ENCODE peak calls at places on chromosomes 11 and 22, in five cellular contexts. One of them, this sample, is unnamed.
A peak's percentile ranks its signal among the peaks of the same experiment; 100 is the strongest.

GRCh38 chr22:29370556-29370955 is 17.8 kb downstream of the AP1B1 start:
- DNase-seq in T follicular helper cell: no peak
- DNase-seq in activated CD4-positive, CD25-positive, alpha-beta regulatory T cell: no peak
- DNase-seq in T-helper 2 cell: no peak
- DNase-seq in stimulated activated CD4-positive, alpha-beta T cell treated with anti-CD3 and anti-CD28 coated beads, Interleukin-2, amount 100 ng/mL, for 24 hours: no peak
- DNase-seq in this sample: peak; percentile 78

GRCh38 chr22:23522642-23523251 is 57.3 kb downstream of the IGLL1 start:
- DNase-seq in T follicular helper cell: no peak
- DNase-seq in activated CD4-positive, CD25-positive, alpha-beta regulatory T cell: no peak
- DNase-seq in T-helper 2 cell: no peak
- DNase-seq in stimulated activated CD4-positive, alpha-beta T cell treated with anti-CD3 and anti-CD28 coated beads, Interleukin-2, amount 100 ng/mL, for 24 hours: no peak
- DNase-seq in this sample: no peak

GRCh38 chr22:17748555-17749353 is 25.5 kb downstream of the BID start:
- DNase-seq in T follicular helper cell: no peak
- DNase-seq in activated CD4-positive, CD25-positive, alpha-beta regulatory T cell: no peak
- DNase-seq in T-helper 2 cell: no peak
- DNase-seq in stimulated activated CD4-positive, alpha-beta T cell treated with anti-CD3 and anti-CD28 coated beads, Interleukin-2, amount 100 ng/mL, for 24 hours: no peak
- DNase-seq in this sample: peak; percentile 92

GRCh38 chr11:65436412-65437032 is 13.9 kb downstream of the NEAT1 start:
- DNase-seq in T follicular helper cell: no peak
- DNase-seq in activated CD4-positive, CD25-positive, alpha-beta regulatory T cell: no peak
- DNase-seq in T-helper 2 cell: no peak
- DNase-seq in stimulated activated CD4-positive, alpha-beta T cell treated with anti-CD3 and anti-CD28 coated beads, Interleukin-2, amount 100 ng/mL, for 24 hours: no peak
- DNase-seq in this sample: no peak

GRCh38 chr11:114321621-114322257 is 25.5 kb downstream of the NNMT start:
- DNase-seq in T follicular helper cell: no peak
- DNase-seq in activated CD4-positive, CD25-positive, alpha-beta regulatory T cell: no peak
- DNase-seq in T-helper 2 cell: no peak
- DNase-seq in stimulated activated CD4-positive, alpha-beta T cell treated with anti-CD3 and anti-CD28 coated beads, Interleukin-2, amount 100 ng/mL, for 24 hours: no peak
- DNase-seq in this sample: no peak

GRCh38 chr11:69906453-69906907 is 87.3 kb upstream of the FGF3 start:
- DNase-seq in T follicular helper cell: no peak
- DNase-seq in activated CD4-positive, CD25-positive, alpha-beta regulatory T cell: no peak
- DNase-seq in T-helper 2 cell: no peak
- DNase-seq in stimulated activated CD4-positive, alpha-beta T cell treated with anti-CD3 and anti-CD28 coated beads, Interleukin-2, amount 100 ng/mL, for 24 hours: no peak
- DNase-seq in this sample: no peak

GRCh38 chr22:48896766-48897637 is 930.7 kb downstream of the BRD1 start:
- DNase-seq in T follicular helper cell: no peak
- DNase-seq in activated CD4-positive, CD25-positive, alpha-beta regulatory T cell: no peak
- DNase-seq in T-helper 2 cell: no peak
- DNase-seq in stimulated activated CD4-positive, alpha-beta T cell treated with anti-CD3 and anti-CD28 coated beads, Interleukin-2, amount 100 ng/mL, for 24 hours: peak; percentile 11
- DNase-seq in this sample: no peak

GRCh38 chr11:72292106-72292790 is 48.3 kb upstream of the PHOX2A start:
- DNase-seq in T follicular helper cell: no peak
- DNase-seq in activated CD4-positive, CD25-positive, alpha-beta regulatory T cell: no peak
- DNase-seq in T-helper 2 cell: no peak
- DNase-seq in stimulated activated CD4-positive, alpha-beta T cell treated with anti-CD3 and anti-CD28 coated beads, Interleukin-2, amount 100 ng/mL, for 24 hours: no peak
- DNase-seq in this sample: peak; percentile 34

GRCh38 chr11:43852057-43852636 is 28.5 kb upstream of the ALKBH3 start:
- DNase-seq in T follicular helper cell: peak; percentile 16
- DNase-seq in activated CD4-positive, CD25-positive, alpha-beta regulatory T cell: peak; percentile 15
- DNase-seq in T-helper 2 cell: peak; percentile 54
- DNase-seq in stimulated activated CD4-positive, alpha-beta T cell treated with anti-CD3 and anti-CD28 coated beads, Interleukin-2, amount 100 ng/mL, for 24 hours: peak; percentile 74
- DNase-seq in this sample: peak; percentile 90

GRCh38 chr22:29143848-29144785 is 61.6 kb upstream of the EMID1 start:
- DNase-seq in T follicular helper cell: no peak
- DNase-seq in activated CD4-positive, CD25-positive, alpha-beta regulatory T cell: no peak
- DNase-seq in T-helper 2 cell: no peak
- DNase-seq in stimulated activated CD4-positive, alpha-beta T cell treated with anti-CD3 and anti-CD28 coated beads, Interleukin-2, amount 100 ng/mL, for 24 hours: no peak
- DNase-seq in this sample: no peak

GRCh38 chr22:44497218-44497903 is 672 bp downstream of the RTL6 start:
- DNase-seq in T follicular helper cell: no peak
- DNase-seq in activated CD4-positive, CD25-positive, alpha-beta regulatory T cell: no peak
- DNase-seq in T-helper 2 cell: no peak
- DNase-seq in stimulated activated CD4-positive, alpha-beta T cell treated with anti-CD3 and anti-CD28 coated beads, Interleukin-2, amount 100 ng/mL, for 24 hours: no peak
- DNase-seq in this sample: no peak

GRCh38 chr11:123702137-123702536 is 39.3 kb downstream of the ZNF202 start:
- DNase-seq in T follicular helper cell: no peak
- DNase-seq in activated CD4-positive, CD25-positive, alpha-beta regulatory T cell: no peak
- DNase-seq in T-helper 2 cell: no peak
- DNase-seq in stimulated activated CD4-positive, alpha-beta T cell treated with anti-CD3 and anti-CD28 coated beads, Interleukin-2, amount 100 ng/mL, for 24 hours: no peak
- DNase-seq in this sample: no peak

GRCh38 chr11:15158351-15159015 is 43.8 kb downstream of the INSC start:
- DNase-seq in T follicular helper cell: no peak
- DNase-seq in activated CD4-positive, CD25-positive, alpha-beta regulatory T cell: no peak
- DNase-seq in T-helper 2 cell: no peak
- DNase-seq in stimulated activated CD4-positive, alpha-beta T cell treated with anti-CD3 and anti-CD28 coated beads, Interleukin-2, amount 100 ng/mL, for 24 hours: no peak
- DNase-seq in this sample: no peak

GRCh38 chr11:20355221-20356219 is 8.0 kb upstream of the HTATIP2 start:
- DNase-seq in T follicular helper cell: peak; percentile 18
- DNase-seq in activated CD4-positive, CD25-positive, alpha-beta regulatory T cell: no peak
- DNase-seq in T-helper 2 cell: no peak
- DNase-seq in stimulated activated CD4-positive, alpha-beta T cell treated with anti-CD3 and anti-CD28 coated beads, Interleukin-2, amount 100 ng/mL, for 24 hours: peak; percentile 24
- DNase-seq in this sample: peak; percentile 78

GRCh38 chr22:49234459-49234858 is 593.2 kb downstream of the BRD1 start:
- DNase-seq in T follicular helper cell: no peak
- DNase-seq in activated CD4-positive, CD25-positive, alpha-beta regulatory T cell: no peak
- DNase-seq in T-helper 2 cell: no peak
- DNase-seq in stimulated activated CD4-positive, alpha-beta T cell treated with anti-CD3 and anti-CD28 coated beads, Interleukin-2, amount 100 ng/mL, for 24 hours: no peak
- DNase-seq in this sample: no peak

GRCh38 chr11:11980841-11981308 is 27.6 kb downstream of the DKK3 start:
- DNase-seq in T follicular helper cell: no peak
- DNase-seq in activated CD4-positive, CD25-positive, alpha-beta regulatory T cell: no peak
- DNase-seq in T-helper 2 cell: no peak
- DNase-seq in stimulated activated CD4-positive, alpha-beta T cell treated with anti-CD3 and anti-CD28 coated beads, Interleukin-2, amount 100 ng/mL, for 24 hours: no peak
- DNase-seq in this sample: peak; percentile 50

GRCh38 chr11:12901272-12901671 is 107.8 kb upstream of the RASSF10 start:
- DNase-seq in T follicular helper cell: no peak
- DNase-seq in activated CD4-positive, CD25-positive, alpha-beta regulatory T cell: no peak
- DNase-seq in T-helper 2 cell: no peak
- DNase-seq in stimulated activated CD4-positive, alpha-beta T cell treated with anti-CD3 and anti-CD28 coated beads, Interleukin-2, amount 100 ng/mL, for 24 hours: no peak
- DNase-seq in this sample: no peak

GRCh38 chr11:96091476-96091875 is 167.6 kb upstream of the MTMR2 start:
- DNase-seq in T follicular helper cell: no peak
- DNase-seq in activated CD4-positive, CD25-positive, alpha-beta regulatory T cell: no peak
- DNase-seq in T-helper 2 cell: no peak
- DNase-seq in stimulated activated CD4-positive, alpha-beta T cell treated with anti-CD3 and anti-CD28 coated beads, Interleukin-2, amount 100 ng/mL, for 24 hours: no peak
- DNase-seq in this sample: no peak

GRCh38 chr11:297666-298405 is 1.5 kb downstream of the IFITM5 start:
- DNase-seq in T follicular helper cell: no peak
- DNase-seq in activated CD4-positive, CD25-positive, alpha-beta regulatory T cell: no peak
- DNase-seq in T-helper 2 cell: no peak
- DNase-seq in stimulated activated CD4-positive, alpha-beta T cell treated with anti-CD3 and anti-CD28 coated beads, Interleukin-2, amount 100 ng/mL, for 24 hours: no peak
- DNase-seq in this sample: peak; percentile 54

GRCh38 chr22:50672471-50673230 is at the start of gene SHANK3:
- DNase-seq in T follicular helper cell: no peak
- DNase-seq in activated CD4-positive, CD25-positive, alpha-beta regulatory T cell: no peak
- DNase-seq in T-helper 2 cell: no peak
- DNase-seq in stimulated activated CD4-positive, alpha-beta T cell treated with anti-CD3 and anti-CD28 coated beads, Interleukin-2, amount 100 ng/mL, for 24 hours: no peak
- DNase-seq in this sample: peak; percentile 48

GRCh38 chr11:116703421-116703820 is 69.4 kb downstream of the BUD13 start:
- DNase-seq in T follicular helper cell: no peak
- DNase-seq in activated CD4-positive, CD25-positive, alpha-beta regulatory T cell: no peak
- DNase-seq in T-helper 2 cell: no peak
- DNase-seq in stimulated activated CD4-positive, alpha-beta T cell treated with anti-CD3 and anti-CD28 coated beads, Interleukin-2, amount 100 ng/mL, for 24 hours: no peak
- DNase-seq in this sample: peak; percentile 88

GRCh38 chr11:60127311-60127811 is 38.9 kb downstream of the MS4A2 start:
- DNase-seq in T follicular helper cell: no peak
- DNase-seq in activated CD4-positive, CD25-positive, alpha-beta regulatory T cell: no peak
- DNase-seq in T-helper 2 cell: no peak
- DNase-seq in stimulated activated CD4-positive, alpha-beta T cell treated with anti-CD3 and anti-CD28 coated beads, Interleukin-2, amount 100 ng/mL, for 24 hours: no peak
- DNase-seq in this sample: no peak

GRCh38 chr22:40213478-40213877 is 35.8 kb downstream of the TNRC6B start:
- DNase-seq in T follicular helper cell: no peak
- DNase-seq in activated CD4-positive, CD25-positive, alpha-beta regulatory T cell: no peak
- DNase-seq in T-helper 2 cell: no peak
- DNase-seq in stimulated activated CD4-positive, alpha-beta T cell treated with anti-CD3 and anti-CD28 coated beads, Interleukin-2, amount 100 ng/mL, for 24 hours: no peak
- DNase-seq in this sample: no peak

GRCh38 chr22:47452184-47452583 is 689.7 kb downstream of the TBC1D22A start:
- DNase-seq in T follicular helper cell: no peak
- DNase-seq in activated CD4-positive, CD25-positive, alpha-beta regulatory T cell: no peak
- DNase-seq in T-helper 2 cell: no peak
- DNase-seq in stimulated activated CD4-positive, alpha-beta T cell treated with anti-CD3 and anti-CD28 coated beads, Interleukin-2, amount 100 ng/mL, for 24 hours: no peak
- DNase-seq in this sample: peak; percentile 56

GRCh38 chr22:24728790-24729637 is 45.5 kb downstream of the PIWIL3 start:
- DNase-seq in T follicular helper cell: no peak
- DNase-seq in activated CD4-positive, CD25-positive, alpha-beta regulatory T cell: no peak
- DNase-seq in T-helper 2 cell: no peak
- DNase-seq in stimulated activated CD4-positive, alpha-beta T cell treated with anti-CD3 and anti-CD28 coated beads, Interleukin-2, amount 100 ng/mL, for 24 hours: no peak
- DNase-seq in this sample: peak; percentile 52

GRCh38 chr11:114152785-114153184 is 93.3 kb downstream of the ZBTB16 start:
- DNase-seq in T follicular helper cell: no peak
- DNase-seq in activated CD4-positive, CD25-positive, alpha-beta regulatory T cell: no peak
- DNase-seq in T-helper 2 cell: no peak
- DNase-seq in stimulated activated CD4-positive, alpha-beta T cell treated with anti-CD3 and anti-CD28 coated beads, Interleukin-2, amount 100 ng/mL, for 24 hours: no peak
- DNase-seq in this sample: no peak

GRCh38 chr11:4881860-4882500 is at the start of gene OR51T1:
- DNase-seq in T follicular helper cell: no peak
- DNase-seq in activated CD4-positive, CD25-positive, alpha-beta regulatory T cell: no peak
- DNase-seq in T-helper 2 cell: no peak
- DNase-seq in stimulated activated CD4-positive, alpha-beta T cell treated with anti-CD3 and anti-CD28 coated beads, Interleukin-2, amount 100 ng/mL, for 24 hours: no peak
- DNase-seq in this sample: no peak

GRCh38 chr11:57639321-57640067 is 10.2 kb downstream of the YPEL4 start:
- DNase-seq in T follicular helper cell: no peak
- DNase-seq in activated CD4-positive, CD25-positive, alpha-beta regulatory T cell: no peak
- DNase-seq in T-helper 2 cell: no peak
- DNase-seq in stimulated activated CD4-positive, alpha-beta T cell treated with anti-CD3 and anti-CD28 coated beads, Interleukin-2, amount 100 ng/mL, for 24 hours: no peak
- DNase-seq in this sample: peak; percentile 99

GRCh38 chr11:19370100-19370861 is 129.5 kb upstream of the E2F8 start:
- DNase-seq in T follicular helper cell: no peak
- DNase-seq in activated CD4-positive, CD25-positive, alpha-beta regulatory T cell: no peak
- DNase-seq in T-helper 2 cell: no peak
- DNase-seq in stimulated activated CD4-positive, alpha-beta T cell treated with anti-CD3 and anti-CD28 coated beads, Interleukin-2, amount 100 ng/mL, for 24 hours: no peak
- DNase-seq in this sample: no peak

GRCh38 chr22:19875061-19875530 is 20.4 kb upstream of the GNB1L start:
- DNase-seq in T follicular helper cell: no peak
- DNase-seq in activated CD4-positive, CD25-positive, alpha-beta regulatory T cell: no peak
- DNase-seq in T-helper 2 cell: no peak
- DNase-seq in stimulated activated CD4-positive, alpha-beta T cell treated with anti-CD3 and anti-CD28 coated beads, Interleukin-2, amount 100 ng/mL, for 24 hours: no peak
- DNase-seq in this sample: no peak

GRCh38 chr11:78168539-78169477 is 19.6 kb downstream of the KCTD21 start:
- DNase-seq in T follicular helper cell: no peak
- DNase-seq in activated CD4-positive, CD25-positive, alpha-beta regulatory T cell: no peak
- DNase-seq in T-helper 2 cell: no peak
- DNase-seq in stimulated activated CD4-positive, alpha-beta T cell treated with anti-CD3 and anti-CD28 coated beads, Interleukin-2, amount 100 ng/mL, for 24 hours: no peak
- DNase-seq in this sample: no peak

GRCh38 chr11:126391970-126392637 is 36.6 kb downstream of the ST3GAL4 start:
- DNase-seq in T follicular helper cell: no peak
- DNase-seq in activated CD4-positive, CD25-positive, alpha-beta regulatory T cell: no peak
- DNase-seq in T-helper 2 cell: no peak
- DNase-seq in stimulated activated CD4-positive, alpha-beta T cell treated with anti-CD3 and anti-CD28 coated beads, Interleukin-2, amount 100 ng/mL, for 24 hours: no peak
- DNase-seq in this sample: peak; percentile 72

GRCh38 chr11:827146-827860 is 416 bp upstream of the CRACR2B start:
- DNase-seq in T follicular helper cell: no peak
- DNase-seq in activated CD4-positive, CD25-positive, alpha-beta regulatory T cell: no peak
- DNase-seq in T-helper 2 cell: no peak
- DNase-seq in stimulated activated CD4-positive, alpha-beta T cell treated with anti-CD3 and anti-CD28 coated beads, Interleukin-2, amount 100 ng/mL, for 24 hours: no peak
- DNase-seq in this sample: peak; percentile 89

GRCh38 chr11:35138606-35138948 is 394 bp upstream of the CD44 start:
- DNase-seq in T follicular helper cell: no peak
- DNase-seq in activated CD4-positive, CD25-positive, alpha-beta regulatory T cell: no peak
- DNase-seq in T-helper 2 cell: no peak
- DNase-seq in stimulated activated CD4-positive, alpha-beta T cell treated with anti-CD3 and anti-CD28 coated beads, Interleukin-2, amount 100 ng/mL, for 24 hours: no peak
- DNase-seq in this sample: no peak

GRCh38 chr11:42175203-42175602 is 715.8 kb upstream of the LRRC4C start:
- DNase-seq in T follicular helper cell: no peak
- DNase-seq in activated CD4-positive, CD25-positive, alpha-beta regulatory T cell: no peak
- DNase-seq in T-helper 2 cell: no peak
- DNase-seq in stimulated activated CD4-positive, alpha-beta T cell treated with anti-CD3 and anti-CD28 coated beads, Interleukin-2, amount 100 ng/mL, for 24 hours: no peak
- DNase-seq in this sample: no peak

GRCh38 chr11:78664606-78665005 is 89.9 kb upstream of the NARS2 start:
- DNase-seq in T follicular helper cell: no peak
- DNase-seq in activated CD4-positive, CD25-positive, alpha-beta regulatory T cell: no peak
- DNase-seq in T-helper 2 cell: no peak
- DNase-seq in stimulated activated CD4-positive, alpha-beta T cell treated with anti-CD3 and anti-CD28 coated beads, Interleukin-2, amount 100 ng/mL, for 24 hours: no peak
- DNase-seq in this sample: no peak

GRCh38 chr11:61413496-61413895 is 16.3 kb downstream of the CPSF7 start:
- DNase-seq in T follicular helper cell: no peak
- DNase-seq in activated CD4-positive, CD25-positive, alpha-beta regulatory T cell: no peak
- DNase-seq in T-helper 2 cell: no peak
- DNase-seq in stimulated activated CD4-positive, alpha-beta T cell treated with anti-CD3 and anti-CD28 coated beads, Interleukin-2, amount 100 ng/mL, for 24 hours: no peak
- DNase-seq in this sample: no peak